ENCODE peak calls at places on chromosomes 16 and 17, in eight cellular contexts. Q is B cell, E is upper lobe of left lung, V is pancreas, K is iris pigment epithelial cell, T is psoas muscle, C is NCI-H2081, L is dorsolateral prefrontal cortex. G is an unnamed sample.
A peak's percentile ranks its signal among the peaks of the same experiment; 100 is the strongest.

GRCh38 chr16:81485225-81485624 is 40.6 kb downstream of the CMIP start:
- DNase-seq in Q (no peak), E (no peak), V (no peak), K (no peak), T (no peak), C (no peak), L (no peak), G (no peak)

GRCh38 chr17:66449418-66449977 is 147.1 kb downstream of the PRKCA start:
- DNase-seq in Q (no peak), E (no peak), V (no peak), K (no peak), T (no peak), C (no peak), L (no peak), G (no peak)

GRCh38 chr17:6323626-6324356 is 111.1 kb downstream of the AIPL1 start:
- DNase-seq in Q (no peak), E (no peak), V (no peak), K (no peak), T (no peak), C (no peak), L (no peak), G (no peak)

GRCh38 chr17:48215583-48216139 is 108.1 kb downstream of the SNX11 start:
- DNase-seq in Q (no peak), E (no peak), V (no peak), K (peak; percentile 47), T (no peak), C (peak; percentile 76), L (no peak), G (no peak)

GRCh38 chr17:4547118-4547906 is 7.9 kb downstream of the MYBBP1A start:
- DNase-seq in Q (no peak), E (no peak), V (no peak), K (no peak), T (no peak), C (no peak), L (no peak), G (no peak)

GRCh38 chr17:63881935-63882601 is at the start of gene GH2:
- DNase-seq in Q (peak; percentile 79), E (no peak), V (peak; percentile 47), K (peak; percentile 50), T (peak; percentile 26), C (peak; percentile 24), L (no peak), G (peak; percentile 72)

GRCh38 chr16:65176603-65177002 is 54.7 kb upstream of the CDH11 start:
- DNase-seq in Q (no peak), E (no peak), V (no peak), K (peak; percentile 71), T (no peak), C (no peak), L (no peak), G (no peak)

GRCh38 chr16:8178271-8178670 is 412.0 kb downstream of the TMEM114 start:
- DNase-seq in Q (no peak), E (no peak), V (no peak), K (no peak), T (no peak), C (no peak), L (no peak), G (no peak)

GRCh38 chr16:48109496-48109895 is 46.3 kb downstream of the ABCC12 start:
- DNase-seq in Q (no peak), E (no peak), V (no peak), K (no peak), T (no peak), C (no peak), L (no peak), G (no peak)

GRCh38 chr17:33284022-33284421 is 9.1 kb downstream of the ASIC2 start:
- DNase-seq in Q (no peak), E (no peak), V (peak; percentile 74), K (peak; percentile 80), T (peak; percentile 17), C (peak; percentile 5), L (no peak), G (no peak)

GRCh38 chr16:203246-203645 is 23.0 kb downstream of the HBQ1 start:
- DNase-seq in Q (no peak), E (no peak), V (no peak), K (peak; percentile 34), T (no peak), C (no peak), L (no peak), G (no peak)

GRCh38 chr17:42133461-42134041 is 10.9 kb downstream of the HSPB9 start:
- DNase-seq in Q (peak; percentile 80), E (no peak), V (peak; percentile 59), K (no peak), T (no peak), C (peak; percentile 55), L (no peak), G (no peak)

GRCh38 chr16:1639282-1639681 is 27.1 kb downstream of the CRAMP1 start:
- DNase-seq in Q (no peak), E (no peak), V (no peak), K (no peak), T (no peak), C (no peak), L (no peak), G (no peak)

GRCh38 chr16:80751167-80751566 is 53.2 kb downstream of the CDYL2 start:
- DNase-seq in Q (no peak), E (no peak), V (no peak), K (peak; percentile 36), T (no peak), C (no peak), L (no peak), G (no peak)

GRCh38 chr16:86740817-86741799 is 162.8 kb downstream of the FOXL1 start:
- DNase-seq in Q (no peak), E (no peak), V (no peak), K (peak; percentile 84), T (peak; percentile 45), C (no peak), L (no peak), G (no peak)

GRCh38 chr17:37490022-37490587 is 414 bp downstream of the DUSP14 start:
- DNase-seq in Q (no peak), E (peak; percentile 94), V (peak; percentile 74), K (peak; percentile 69), T (peak; percentile 68), C (peak; percentile 40), L (peak; percentile 28), G (peak; percentile 74)

GRCh38 chr16:23072084-23072599 is 77.1 kb downstream of the USP31 start:
- DNase-seq in Q (no peak), E (peak; percentile 90), V (no peak), K (peak; percentile 88), T (peak; percentile 83), C (no peak), L (no peak), G (no peak)